ENCODE peak calls at places on chromosome 14, in five cellular contexts. X is PC-3, I is choroid plexus epithelial cell, Y is RWPE1, R is BE2C. M is an unnamed sample.

GRCh38 chr14:103832046-103832445 is 15.3 kb downstream of the PPP1R13B start:
- DNase-seq in X (no peak), I (no peak), Y (no peak), R (no peak), M (no peak)

GRCh38 chr14:21205026-21205677 is 49.3 kb upstream of the OR5AU1 start:
- DNase-seq in X (no peak), I (no peak), Y (no peak), R (no peak), M (no peak)

GRCh38 chr14:39665084-39665483 is 232.9 kb upstream of the FBXO33 start:
- DNase-seq in X (no peak), I (no peak), Y (no peak), R (no peak), M (no peak)

GRCh38 chr14:95361373-95362179 is 41.9 kb upstream of the CLMN start:
- DNase-seq in X (peak; percentile 58), I (peak; percentile 41), Y (no peak), R (no peak), M (peak; percentile 50)

GRCh38 chr14:90500665-90501370 is 104.0 kb downstream of the CALM1 start:
- DNase-seq in X (no peak), I (no peak), Y (no peak), R (no peak), M (no peak)

GRCh38 chr14:73422515-73422914 is 35.8 kb downstream of the NUMB start:
- DNase-seq in X (no peak), I (no peak), Y (no peak), R (no peak), M (no peak)

GRCh38 chr14:67704484-67705089 is 2.9 kb downstream of the RDH12 start:
- DNase-seq in X (peak; percentile 79), I (peak; percentile 75), Y (peak; percentile 69), R (peak; percentile 25), M (no peak)

GRCh38 chr14:23865502-23865901 is 88.1 kb upstream of the DHRS4 start:
- DNase-seq in X (peak; percentile 27), I (no peak), Y (no peak), R (no peak), M (no peak)

GRCh38 chr14:56414231-56414630 is 165.4 kb upstream of the TMEM260 start:
- DNase-seq in X (no peak), I (no peak), Y (no peak), R (no peak), M (no peak)

GRCh38 chr14:99586761-99587462 is 17.1 kb downstream of the CCDC85C start:
- DNase-seq in X (no peak), I (no peak), Y (no peak), R (no peak), M (no peak)

GRCh38 chr14:94307410-94307992 is 14.4 kb upstream of the SERPINA10 start:
- DNase-seq in X (peak; percentile 31), I (peak; percentile 21), Y (no peak), R (no peak), M (no peak)

GRCh38 chr14:51092965-51093364 is 1.9 kb downstream of the TRIM9 start:
- DNase-seq in X (no peak), I (no peak), Y (no peak), R (no peak), M (no peak)

GRCh38 chr14:51094282-51094821 is 553 bp downstream of the TRIM9 start:
- DNase-seq in X (no peak), I (no peak), Y (no peak), R (peak; percentile 50), M (peak; percentile 35)

GRCh38 chr14:51094901-51095853 is at the start of gene TRIM9:
- DNase-seq in X (peak; percentile 99), I (peak; percentile 99), Y (peak; percentile 99), R (peak; percentile 99), M (peak; percentile 88)

GRCh38 chr14:51095854-51096823 is 1.2 kb upstream of the TRIM9 start:
- DNase-seq in X (no peak), I (peak; percentile 59), Y (no peak), R (peak; percentile 42), M (peak; percentile 23)

DNA sequence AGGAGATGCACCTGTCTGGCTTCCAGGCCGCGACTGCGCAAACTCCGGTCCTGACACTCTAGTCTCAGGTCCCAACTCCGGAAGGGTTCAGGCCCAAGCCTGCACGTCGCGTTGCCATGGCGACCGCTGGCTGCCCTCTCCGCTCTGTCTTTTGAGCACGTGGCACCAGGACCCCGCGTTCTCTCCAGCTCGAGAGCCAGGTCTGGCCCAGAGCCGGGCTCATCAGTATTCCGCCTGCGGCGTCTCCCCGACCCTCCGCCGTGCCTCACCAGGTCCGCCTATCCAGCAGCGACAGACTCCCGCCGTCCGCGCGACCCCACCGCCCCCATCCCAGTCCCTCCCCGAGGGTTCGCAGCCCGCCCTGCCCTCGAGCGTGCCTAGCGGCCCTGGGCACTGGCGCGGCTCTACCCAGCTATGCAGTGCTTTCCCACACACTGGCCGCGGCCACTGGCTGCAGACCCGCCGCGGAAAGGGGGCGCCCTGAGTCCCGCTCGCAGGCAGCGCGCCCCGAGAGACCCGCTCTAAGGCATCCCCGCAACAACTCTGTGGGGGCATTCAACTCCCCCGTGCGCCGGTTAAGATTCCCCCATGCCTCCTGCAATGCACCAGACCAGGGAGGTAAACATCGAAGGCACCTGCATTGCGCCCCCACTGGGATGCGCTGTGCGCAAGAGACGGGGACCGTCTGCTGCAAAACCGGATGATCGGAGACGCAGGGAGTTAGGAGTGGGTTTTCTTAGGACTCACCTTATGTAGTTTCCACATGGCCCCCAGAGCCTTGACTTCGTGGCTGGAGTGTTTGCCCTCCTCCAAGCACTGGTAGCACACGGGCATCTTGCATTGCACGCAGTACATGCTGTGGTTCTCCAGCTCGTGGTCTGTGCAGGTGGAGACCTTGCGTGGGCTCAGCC is 1.3 kb downstream of the TRIM9 start:
- DNase-seq in X (no peak), I (peak; percentile 31), Y (no peak), R (peak; percentile 80), M (no peak)
- TF ChIP-seq CTCF in X (no peak), I (peak; percentile 50), Y (peak; percentile 22), R (peak; percentile 79), M (no peak)

DNA sequence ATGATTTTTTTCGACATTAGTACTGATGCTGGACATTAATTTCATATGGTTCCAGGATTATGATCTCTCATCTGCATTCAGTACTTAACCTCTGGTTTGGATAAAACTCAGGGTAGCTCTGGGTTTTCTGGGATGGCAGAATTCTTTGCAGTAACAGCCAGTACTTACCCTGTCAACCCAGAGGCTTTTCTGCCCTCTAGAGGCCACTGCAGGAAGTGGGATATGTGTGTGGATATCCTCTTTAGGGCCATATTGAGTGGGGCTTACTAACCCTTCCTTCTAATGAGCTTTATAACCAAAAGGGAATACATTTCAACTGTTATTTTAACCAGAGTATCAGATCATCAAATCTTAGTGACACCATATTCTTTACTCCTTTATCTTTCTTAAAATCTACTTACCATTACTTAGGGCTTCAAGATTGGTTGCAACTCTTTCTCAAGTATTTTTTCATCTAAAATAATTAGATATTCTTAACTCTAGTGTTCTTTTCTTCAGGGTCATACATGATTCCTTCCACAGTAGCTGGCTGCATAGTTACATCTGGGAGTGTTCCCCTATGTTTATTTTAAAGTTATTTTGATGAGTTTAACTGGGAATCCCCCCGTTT is 488.0 kb upstream of the STXBP6 start:
- DNase-seq in X (peak; percentile 29), I (peak; percentile 2), Y (no peak), R (peak; percentile 25), M (no peak)
- TF ChIP-seq CTCF in X (peak; percentile 54), I (peak; percentile 30), Y (peak; percentile 36), R (peak; percentile 51), M (no peak)

GRCh38 chr14:52268191-52269061 is 928 bp downstream of the PTGDR start:
- DNase-seq in X (no peak), I (peak; percentile 27), Y (no peak), R (peak; percentile 11), M (no peak)

GRCh38 chr14:52275372-52275771 is 7.9 kb downstream of the PTGDR start:
- DNase-seq in X (no peak), I (no peak), Y (no peak), R (no peak), M (no peak)

GRCh38 chr14:52271538-52271937 is 4.0 kb downstream of the PTGDR start:
- DNase-seq in X (no peak), I (no peak), Y (no peak), R (no peak), M (no peak)

GRCh38 chr14:52269100-52269499 is 1.6 kb downstream of the PTGDR start:
- DNase-seq in X (no peak), I (no peak), Y (no peak), R (no peak), M (no peak)

GRCh38 chr14:52272375-52272774 is 4.9 kb downstream of the PTGDR start:
- DNase-seq in X (peak; percentile 80), I (peak; percentile 68), Y (no peak), R (no peak), M (no peak)
- TF ChIP-seq CTCF in X (peak; percentile 75), I (peak; percentile 73), Y (no peak), R (peak; percentile 22), M (no peak)

GRCh38 chr14:31936100-31936499 is 141.0 kb upstream of the ARHGAP5 start:
- DNase-seq in X (peak; percentile 38), I (peak; percentile 52), Y (no peak), R (no peak), M (no peak)

GRCh38 chr14:31935406-31935805 is 141.7 kb upstream of the ARHGAP5 start:
- DNase-seq in X (no peak), I (peak; percentile 28), Y (no peak), R (no peak), M (no peak)

GRCh38 chr14:31933716-31934115 is 143.4 kb upstream of the ARHGAP5 start:
- DNase-seq in X (peak; percentile 86), I (peak; percentile 47), Y (no peak), R (no peak), M (no peak)

GRCh38 chr14:31932675-31933074 is 144.4 kb upstream of the ARHGAP5 start:
- DNase-seq in X (no peak), I (no peak), Y (no peak), R (no peak), M (no peak)

DNA sequence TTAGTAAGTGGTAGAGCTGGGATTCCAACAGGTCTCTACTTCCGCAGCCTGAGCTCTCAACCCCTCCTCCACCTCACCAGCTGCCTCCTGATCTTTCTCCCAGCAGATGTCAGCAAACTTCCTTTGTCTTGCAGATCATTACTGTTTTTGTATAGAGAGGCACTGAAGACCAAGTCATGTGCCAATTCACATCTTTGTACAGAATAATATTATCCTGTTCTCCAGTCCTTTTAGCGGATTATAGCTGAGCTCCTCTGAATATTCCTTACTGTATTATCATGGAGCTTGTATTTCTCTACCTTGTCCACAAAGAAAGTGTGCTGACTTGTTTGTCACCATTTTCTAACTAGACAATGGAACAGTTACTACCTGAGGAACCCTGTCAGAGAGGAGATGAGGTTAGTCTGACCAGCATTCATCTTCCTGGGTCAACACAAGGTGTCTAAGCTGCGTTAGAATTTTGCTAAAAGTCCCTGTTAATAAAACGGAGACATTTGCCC is 142.3 kb upstream of the ARHGAP5 start:
- DNase-seq in X (peak; percentile 61), I (peak; percentile 89), Y (peak; percentile 44), R (peak; percentile 63), M (no peak)
- TF ChIP-seq CTCF in X (peak; percentile 75), I (peak; percentile 84), Y (no peak), R (peak; percentile 78), M (no peak)

GRCh38 chr14:86038401-86038985 is 508.5 kb downstream of the FLRT2 start:
- DNase-seq in X (peak; percentile 42), I (peak; percentile 88), Y (peak; percentile 23), R (peak; percentile 60), M (no peak)
- TF ChIP-seq CTCF in X (peak; percentile 60), I (peak; percentile 92), Y (peak; percentile 56), R (peak; percentile 90), M (no peak)